ENCODE peak calls at places on chromosomes 11 and 22, in eight cellular contexts. U is spleen, Y is adrenal gland, B is cardiac muscle cell, J is sigmoid colon, X is Peyer's patch, R is K562, A is mesenchymal stem cell. M is an unnamed sample.
A peak's percentile ranks its signal among the peaks of the same experiment; 100 is the strongest.

GRCh38 chr22:30279389-30279788 is 9.9 kb downstream of the CASTOR1 start:
- DNase-seq in J (no peak), U (no peak), R (no peak), Y (no peak), A (no peak), X (no peak), B (peak; percentile 52), M (no peak)

GRCh38 chr11:30100514-30100913 is 83.7 kb upstream of the KCNA4 start:
- DNase-seq in U (no peak), B (no peak), A (no peak), X (no peak), J (no peak), R (no peak), Y (no peak), M (no peak)

GRCh38 chr11:19725379-19726079 is 12.9 kb downstream of the NAV2 start:
- DNase-seq in B (no peak), R (no peak), U (no peak), X (no peak), A (no peak), J (no peak), Y (no peak), M (peak; percentile 67)

GRCh38 chr11:66906077-66906929 is 49.4 kb downstream of the LRFN4 start:
- DNase-seq in Y (no peak), B (peak; percentile 55), A (no peak), J (no peak), X (no peak), U (no peak), R (no peak), M (no peak)

GRCh38 chr11:74641289-74641688 is 48.9 kb downstream of the POLD3 start:
- DNase-seq in X (no peak), Y (no peak), J (no peak), B (no peak), A (no peak), U (no peak), R (peak; percentile 80), M (no peak)

GRCh38 chr11:118997627-118998387 is at the start of gene CENATAC:
- DNase-seq in Y (peak; percentile 95), B (peak; percentile 87), R (peak; percentile 98), J (peak; percentile 97), U (peak; percentile 99), A (peak; percentile 89), X (peak; percentile 92), M (peak; percentile 95)

GRCh38 chr11:46564459-46564858 is 29.4 kb downstream of the AMBRA1 start:
- DNase-seq in U (no peak), A (peak; percentile 56), B (peak; percentile 46), R (no peak), Y (no peak), X (no peak), J (no peak), M (no peak)

GRCh38 chr22:20105456-20106204 is 10.3 kb upstream of the RANBP1 start:
- DNase-seq in Y (no peak), B (no peak), J (no peak), U (peak; percentile 14), A (no peak), X (no peak), R (no peak), M (no peak)

DNA sequence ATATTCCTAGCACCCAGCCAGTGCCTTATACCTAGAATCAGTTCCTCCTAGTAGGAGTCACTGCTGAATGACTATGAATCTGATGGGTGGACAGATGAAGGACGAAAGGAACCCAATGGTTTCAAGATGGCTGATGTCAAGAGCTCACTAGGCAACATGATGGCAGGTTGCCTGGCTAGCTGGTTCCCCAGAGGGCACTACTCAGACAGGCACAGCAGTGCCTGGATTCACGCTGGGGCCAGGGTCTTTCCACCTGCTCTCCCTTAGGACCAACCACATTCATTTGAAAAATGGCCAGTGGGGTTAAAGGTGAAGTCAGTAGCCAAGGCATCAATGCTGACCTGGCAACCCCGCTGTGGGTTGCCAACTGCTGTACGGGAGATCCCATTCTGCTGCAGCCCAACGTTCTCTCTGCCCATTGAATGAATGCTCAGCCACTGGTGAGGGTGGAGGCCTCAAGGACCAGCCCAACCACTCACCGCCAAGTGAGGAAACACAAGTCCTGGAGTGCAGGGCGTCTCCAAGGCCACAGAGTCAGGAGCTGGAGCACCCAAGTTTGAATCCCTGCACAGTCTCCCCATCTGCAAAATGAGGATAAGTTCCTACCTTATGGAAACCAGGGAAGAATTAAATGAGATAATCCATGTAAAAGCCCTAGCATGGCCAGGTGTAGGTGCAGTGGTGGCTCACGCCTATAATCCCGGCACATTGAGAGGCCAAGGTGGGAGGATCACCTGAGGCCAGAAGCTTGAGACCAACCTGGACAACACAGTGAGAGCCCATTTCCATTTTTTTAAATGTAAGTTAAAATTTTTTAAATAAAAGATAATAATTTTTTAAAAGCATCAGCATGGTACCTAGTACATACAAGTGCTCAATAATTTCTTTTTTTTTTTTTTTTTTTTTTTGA is 12.4 kb downstream of the MYH9 start:
- DNase-seq in U (no peak), X (no peak), J (no peak), Y (no peak), R (no peak), B (no peak), A (no peak), M (peak; percentile 68)
- H3K4me1 ChIP-seq in U (peaks cover 95% of the 10 kb centered on the region), X (peaks cover 77% of the 10 kb centered on the region), J (peaks cover 100% of the 10 kb centered on the region), Y (peaks cover 48% of the 10 kb centered on the region), R (peaks cover 20% of the 10 kb centered on the region), B (peaks cover 25% of the 10 kb centered on the region), A (peaks cover 44% of the 10 kb centered on the region), M (peaks cover 46% of the 10 kb centered on the region)

DNA sequence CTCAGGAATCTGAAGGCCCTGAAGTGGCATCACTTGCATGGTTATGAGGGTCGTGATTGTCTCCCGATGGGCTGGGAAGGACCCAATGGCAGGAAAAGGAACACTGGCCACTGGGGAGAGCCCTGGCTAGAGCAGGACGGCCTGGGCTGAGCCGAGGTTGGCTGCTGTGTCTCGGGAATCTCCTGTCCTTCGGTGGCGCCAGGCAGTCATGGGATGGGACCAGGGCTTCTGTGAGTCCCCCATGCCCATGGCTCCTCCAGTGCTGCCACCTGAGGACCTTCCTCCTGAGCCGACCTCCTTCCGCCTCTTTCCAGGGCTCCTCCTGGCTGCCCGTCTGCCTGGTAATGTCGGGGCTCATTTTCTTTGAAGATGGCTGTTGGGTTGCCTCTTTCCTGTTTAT is 1394.0 kb downstream of the BRD1 start:
- DNase-seq in R (no peak), Y (no peak), J (peak; percentile 44), A (no peak), U (peak; percentile 48), X (no peak), B (no peak), M (no peak)
- H3K9me3 ChIP-seq in R (no peaks in the 10 kb centered on the region), Y (no peaks in the 10 kb centered on the region), J (no peaks in the 10 kb centered on the region), A (no peaks in the 10 kb centered on the region), U (no peaks in the 10 kb centered on the region), X (no peaks in the 10 kb centered on the region), B (no peaks in the 10 kb centered on the region), M (no peaks in the 10 kb centered on the region)

DNA sequence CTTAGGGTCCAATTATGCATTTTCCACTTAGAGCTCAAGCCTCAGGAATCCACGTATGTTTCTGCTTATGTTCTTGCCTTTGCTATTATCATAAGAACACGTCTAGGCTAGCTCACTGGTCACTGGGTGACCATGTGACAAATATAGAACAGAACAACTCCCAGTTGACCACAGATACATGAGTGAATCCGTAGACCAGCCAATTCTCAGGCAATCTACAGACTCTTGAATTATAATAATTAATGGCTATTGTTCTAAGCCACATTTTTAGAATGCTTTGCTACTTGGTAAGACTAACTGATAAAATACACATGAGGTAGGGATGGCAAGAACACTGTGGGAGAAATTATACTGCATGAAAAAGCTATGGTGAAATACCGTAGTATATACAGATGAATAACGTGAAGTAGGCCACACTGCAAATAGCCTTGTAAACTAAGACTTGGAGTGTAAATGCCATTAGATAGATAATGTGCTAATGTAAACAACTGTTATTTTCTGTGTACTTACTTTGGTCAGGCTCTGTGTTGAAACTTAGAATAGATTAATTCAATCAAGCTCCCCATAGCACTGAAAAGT is 366.1 kb upstream of the CCDC179 start:
- DNase-seq in U (no peak), A (peak; percentile 53), X (no peak), B (peak; percentile 15), Y (no peak), R (no peak), J (no peak), M (no peak)
- H3K4me1 ChIP-seq in U (no peaks in the 10 kb centered on the region), A (no peaks in the 10 kb centered on the region), X (no peaks in the 10 kb centered on the region), B (no peaks in the 10 kb centered on the region), Y (no peaks in the 10 kb centered on the region), R (no peaks in the 10 kb centered on the region), J (no peaks in the 10 kb centered on the region), M (no peaks in the 10 kb centered on the region)

GRCh38 chr11:100667449-100667848 is 19.6 kb upstream of the ARHGAP42 start:
- DNase-seq in Y (no peak), U (no peak), B (no peak), R (no peak), J (no peak), X (no peak), A (no peak), M (no peak)

GRCh38 chr11:100663996-100664395 is 23.1 kb upstream of the ARHGAP42 start:
- DNase-seq in R (no peak), A (no peak), Y (no peak), U (no peak), J (no peak), X (no peak), B (no peak), M (no peak)

DNA sequence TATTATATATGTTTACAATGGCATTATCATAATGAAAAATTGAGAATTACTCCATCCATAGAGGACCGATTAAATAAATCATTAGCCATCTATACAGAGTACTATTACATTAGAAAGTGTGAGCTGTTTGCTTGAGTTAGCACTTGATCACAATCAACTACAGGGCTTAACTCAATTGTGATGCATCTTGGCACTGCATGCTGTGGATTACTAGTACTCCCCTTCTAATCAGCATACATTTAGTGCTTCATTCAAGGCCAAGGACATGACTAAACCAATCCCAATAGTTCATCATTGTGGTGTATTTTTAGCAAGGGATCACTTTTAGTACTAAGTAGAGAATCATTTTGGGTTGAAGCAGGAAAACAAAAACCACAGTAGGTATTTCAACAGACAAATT is 23.5 kb upstream of the ARHGAP42 start:
- DNase-seq in X (no peak), J (no peak), U (no peak), Y (no peak), R (no peak), A (no peak), B (no peak), M (no peak)
- H3K9me3 ChIP-seq in X (no peaks in the 10 kb centered on the region), J (no peaks in the 10 kb centered on the region), U (no peaks in the 10 kb centered on the region), Y (no peaks in the 10 kb centered on the region), R (no peaks in the 10 kb centered on the region), A (no peaks in the 10 kb centered on the region), B (no peaks in the 10 kb centered on the region), M (no peaks in the 10 kb centered on the region)

DNA sequence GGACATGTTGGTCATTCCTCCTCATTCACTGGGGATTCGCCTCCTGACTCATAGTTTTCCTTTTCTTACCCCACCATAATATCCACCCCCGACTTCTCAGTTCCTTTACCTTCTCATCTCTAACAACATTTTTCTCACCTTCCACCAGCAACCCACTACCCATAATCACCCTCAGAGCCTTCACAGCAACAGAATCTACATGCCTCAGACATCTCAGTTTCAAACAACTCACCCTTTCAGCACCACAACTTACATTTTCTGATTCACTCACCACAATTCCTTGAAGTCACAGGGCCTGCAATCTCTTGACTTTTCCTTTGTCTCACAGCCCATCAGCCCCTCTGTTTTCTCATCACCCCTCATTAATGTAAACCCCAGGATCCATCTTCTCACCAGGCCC is 2.3 kb upstream of the MTNR1B start:
- DNase-seq in J (no peak), X (no peak), R (no peak), B (no peak), Y (no peak), A (no peak), U (no peak), M (no peak)
- H3K4me1 ChIP-seq in J (no peaks in the 10 kb centered on the region), X (no peaks in the 10 kb centered on the region), R (peaks cover 4% of the 10 kb centered on the region), B (no peaks in the 10 kb centered on the region), Y (no peaks in the 10 kb centered on the region), A (peaks cover 11% of the 10 kb centered on the region), U (no peaks in the 10 kb centered on the region), M (no peaks in the 10 kb centered on the region)